ENCODE peak calls at places on chromosomes 11 and 22, in nine cellular contexts. J, X, U, C, T, M, P, Q and R are unnamed samples. For H3K4me1, the result is how much of the 10 kb centered on the place peaks cover.

GRCh38 chr11:79493555-79494171 is 52.8 kb upstream of the TENM4 start:
- DNase-seq in J (peak), X (peak), U (peak), C (peak), T (no peak), M (peak), P (peak), Q (peak), R (peak)

GRCh38 chr11:1238767-1239595 is 16.1 kb downstream of the MUC5B start:
- DNase-seq in J (no peak), X (no peak), U (no peak), C (no peak), T (no peak), M (no peak), P (no peak), Q (peak), R (peak)

GRCh38 chr11:14973621-14974020 is 1.5 kb upstream of the CALCA start:
- DNase-seq in J (no peak), X (no peak), U (no peak), C (no peak), T (no peak), M (no peak), P (no peak), Q (no peak), R (peak)

GRCh38 chr11:69362315-69362714 is 68.4 kb downstream of the MYEOV start:
- DNase-seq in J (no peak), X (no peak), U (no peak), C (no peak), T (peak), M (no peak), P (no peak), Q (peak), R (peak)

GRCh38 chr11:128905345-128906184 is 14.4 kb downstream of the KCNJ5 start:
- DNase-seq in J (peak), X (peak), U (no peak), C (no peak), T (peak), M (peak), P (no peak), Q (peak), R (peak)

GRCh38 chr11:4479676-4480075 is 2.8 kb upstream of the OR52K1 start:
- DNase-seq in J (no peak), X (peak), U (no peak), C (no peak), T (no peak), M (no peak), P (no peak), Q (no peak), R (no peak)

GRCh38 chr11:129302386-129303101 is 73.1 kb upstream of the BARX2 start:
- DNase-seq in J (no peak), X (no peak), U (no peak), C (no peak), T (no peak), M (no peak), P (no peak), Q (no peak), R (no peak)

GRCh38 chr11:36098976-36099375 is 155.1 kb downstream of the LDLRAD3 start:
- DNase-seq in J (no peak), X (no peak), U (no peak), C (no peak), T (no peak), M (no peak), P (no peak), Q (no peak), R (no peak)

GRCh38 chr11:71420455-71421241 is 27.5 kb downstream of the DHCR7 start:
- DNase-seq in J (peak), X (peak), U (no peak), C (no peak), T (no peak), M (peak), P (peak), Q (peak), R (peak)

GRCh38 chr11:57883630-57884029 is 122.0 kb downstream of the CTNND1 start:
- DNase-seq in J (no peak), X (no peak), U (no peak), C (no peak), T (no peak), M (no peak), P (no peak), Q (no peak), R (no peak)

GRCh38 chr11:90133560-90134145 is 810 bp upstream of the NAALAD2 start:
- DNase-seq in J (no peak), X (no peak), U (no peak), C (no peak), T (no peak), M (no peak), P (no peak), Q (no peak), R (no peak)

DNA sequence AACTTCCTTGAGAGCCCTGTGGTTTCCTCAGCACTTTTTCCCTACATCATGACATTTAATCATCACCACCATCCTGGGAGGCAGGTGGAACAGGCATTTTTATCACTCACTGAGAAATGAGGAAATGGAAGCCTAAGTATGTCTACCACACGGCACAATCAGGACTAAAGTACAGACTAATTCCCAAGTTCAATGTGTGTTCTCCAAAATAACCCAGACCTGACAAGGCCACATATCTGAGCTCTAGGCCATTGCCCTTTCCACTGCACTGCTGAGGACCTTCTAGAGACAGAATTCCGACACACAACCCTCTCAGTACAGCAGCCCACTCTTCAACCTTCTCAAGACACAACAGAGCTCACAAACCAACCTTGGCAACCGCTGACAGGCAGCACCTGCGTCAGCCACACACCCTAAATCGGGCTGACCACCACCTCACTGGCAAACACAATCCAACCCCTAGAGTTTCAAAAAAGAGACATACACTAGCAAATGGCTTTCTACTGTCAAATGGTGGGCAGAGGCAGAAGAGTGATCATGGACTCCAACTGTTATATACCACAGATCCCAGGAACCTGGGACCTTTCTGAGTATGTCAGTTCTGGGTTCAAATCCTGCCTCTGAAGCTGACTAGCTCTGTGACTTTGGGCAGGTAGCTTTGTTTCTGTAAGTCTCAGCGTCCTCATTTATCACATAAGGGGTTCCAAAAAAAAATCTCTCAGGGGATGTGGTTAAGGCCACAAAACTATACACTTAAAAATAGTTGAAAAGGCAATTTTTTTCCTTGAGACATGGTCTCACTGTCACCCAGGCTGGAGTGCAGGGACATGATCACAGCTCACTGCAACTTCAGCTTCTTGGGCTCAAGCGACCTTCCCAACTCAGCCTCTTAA is 16.3 kb downstream of the SMCO4 start:
- DNase-seq in J (no peak), X (no peak), U (no peak), C (no peak), T (no peak), M (no peak), P (no peak), Q (no peak), R (peak)
- H3K4me1 ChIP-seq in J (under half), X (under half), U (under half), C (half or more), T (under half), M (half or more), P (under half), Q (under half), R (under half)

GRCh38 chr11:73149105-73149504 is 7.0 kb upstream of the FCHSD2 start:
- DNase-seq in J (no peak), X (no peak), U (no peak), C (peak), T (no peak), M (no peak), P (no peak), Q (no peak), R (no peak)
- H3K4me3 ChIP-seq in J (no peak), X (no peak), U (no peak), C (no peak), T (no peak), M (no peak), P (no peak), Q (no peak), R (no peak)

DNA sequence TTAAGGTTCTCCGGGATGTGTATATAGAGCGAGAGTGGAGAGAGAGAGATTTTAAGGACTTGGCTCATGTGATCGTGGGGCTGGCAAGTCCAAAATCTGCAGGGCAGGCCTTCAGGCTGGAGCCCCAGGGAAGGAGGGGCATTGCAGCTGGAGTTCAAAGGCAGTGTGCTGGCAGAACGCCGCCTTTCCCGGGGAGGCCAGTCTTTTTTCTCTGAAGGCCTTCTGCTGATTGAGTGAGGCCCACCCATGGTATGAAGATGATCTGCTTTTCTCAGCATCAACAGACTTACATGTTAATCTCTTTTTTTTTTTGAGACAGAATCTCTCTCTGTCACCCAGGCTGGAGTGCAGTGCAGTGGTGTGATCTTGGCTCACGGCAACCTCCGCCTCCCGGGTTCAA is 25.4 kb downstream of the FBLN1 start:
- DNase-seq in J (no peak), X (no peak), U (no peak), C (no peak), T (no peak), M (no peak), P (no peak), Q (no peak), R (no peak)
- H3K4me1 ChIP-seq in J (under half), X (under half), U (under half), C (under half), T (under half), M (under half), P (under half), Q (under half), R (under half)

GRCh38 chr11:62645660-62645933 is 816 bp downstream of the GANAB start:
- DNase-seq in J (peak), X (no peak), U (no peak), C (no peak), T (no peak), M (no peak), P (no peak), Q (no peak), R (no peak)

GRCh38 chr11:62647609-62648005 is 1.2 kb upstream of the GANAB start:
- DNase-seq in J (peak), X (no peak), U (no peak), C (no peak), T (no peak), M (no peak), P (no peak), Q (no peak), R (no peak)

GRCh38 chr11:62645934-62646824 is at the start of gene GANAB:
- DNase-seq in J (peak), X (peak), U (peak), C (peak), T (peak), M (peak), P (peak), Q (peak), R (peak)

GRCh38 chr11:62648185-62648966 is 2.0 kb upstream of the GANAB start:
- DNase-seq in J (peak), X (no peak), U (no peak), C (no peak), T (no peak), M (no peak), P (no peak), Q (no peak), R (peak)

GRCh38 chr11:62646825-62647608 is 604 bp upstream of the GANAB start:
- DNase-seq in J (peak), X (no peak), U (no peak), C (no peak), T (no peak), M (no peak), P (no peak), Q (no peak), R (no peak)
- H3K4me3 ChIP-seq in J (peak), X (no peak), U (no peak), C (no peak), T (peak), M (no peak), P (peak), Q (no peak), R (no peak)

GRCh38 chr22:49827853-49828598 is at the start of gene BRD1:
- DNase-seq in J (peak), X (peak), U (peak), C (peak), T (peak), M (no peak), P (peak), Q (peak), R (peak)

GRCh38 chr22:49825944-49826602 is 1.6 kb downstream of the BRD1 start:
- DNase-seq in J (peak), X (peak), U (no peak), C (no peak), T (peak), M (no peak), P (peak), Q (peak), R (peak)

GRCh38 chr22:49828599-49828965 is 909 bp upstream of the BRD1 start:
- DNase-seq in J (no peak), X (no peak), U (no peak), C (no peak), T (no peak), M (no peak), P (no peak), Q (no peak), R (no peak)

GRCh38 chr22:49826603-49827306 is 918 bp downstream of the BRD1 start:
- DNase-seq in J (peak), X (peak), U (peak), C (peak), T (peak), M (no peak), P (peak), Q (peak), R (peak)

DNA sequence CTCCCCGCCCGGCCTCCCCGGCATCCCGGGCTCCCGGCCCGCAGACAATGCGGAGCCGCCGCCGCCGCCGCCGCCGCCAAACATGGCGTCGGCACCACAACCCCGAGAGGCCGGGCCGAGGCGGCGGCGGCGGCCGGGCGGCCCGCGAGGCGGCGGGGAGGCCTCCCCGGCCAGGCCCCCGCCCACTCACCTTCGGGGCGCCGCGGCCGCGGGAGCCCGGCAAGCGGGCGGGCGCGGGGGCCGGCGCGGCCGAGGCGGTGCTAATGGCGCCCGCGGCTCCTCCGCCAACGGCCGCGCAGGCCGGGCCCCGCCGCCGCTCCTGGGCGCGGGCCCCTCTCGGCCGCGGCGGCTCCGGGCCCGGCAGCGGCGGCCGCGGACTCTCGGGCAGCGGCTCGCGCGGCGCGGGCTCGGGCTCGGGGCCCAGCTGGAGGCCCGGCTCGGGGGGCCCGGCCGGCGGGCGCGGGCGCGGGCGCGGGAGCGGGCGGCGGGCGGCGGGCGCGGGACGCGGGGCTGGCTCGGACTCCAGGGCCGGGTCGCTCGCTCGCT is 293 bp downstream of the BRD1 start:
- DNase-seq in J (no peak), X (no peak), U (no peak), C (no peak), T (no peak), M (no peak), P (peak), Q (no peak), R (no peak)
- H3K4me1 ChIP-seq in J (under half), X (under half), U (under half), C (under half), T (under half), M (under half), P (under half), Q (under half), R (under half)

DNA sequence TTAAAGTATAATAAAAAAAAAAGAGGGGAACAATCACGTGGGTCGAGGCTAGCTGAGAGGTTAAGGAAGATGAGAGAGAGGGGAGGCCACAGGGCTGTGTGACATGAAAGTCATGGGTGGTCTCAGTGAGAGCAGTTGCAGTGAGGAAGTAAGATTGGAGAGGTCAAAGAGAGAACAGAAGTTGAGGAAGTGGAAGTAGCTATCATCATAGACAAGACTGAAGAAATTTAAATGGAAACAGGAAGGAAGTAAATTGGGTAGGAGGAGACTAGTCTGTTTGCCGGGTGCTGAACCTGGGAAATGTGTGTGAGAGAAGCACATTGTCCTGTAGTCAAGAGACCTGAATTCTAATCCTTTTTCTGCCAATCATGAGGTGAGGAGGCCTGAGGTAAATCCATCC is 79.9 kb upstream of the CD44 start:
- DNase-seq in J (no peak), X (no peak), U (no peak), C (no peak), T (no peak), M (no peak), P (peak), Q (no peak), R (no peak)
- H3K4me3 ChIP-seq in J (no peak), X (no peak), U (no peak), C (no peak), T (no peak), M (no peak), P (peak), Q (no peak), R (no peak)

GRCh38 chr22:22771696-22772377 is 115.8 kb upstream of the IGLL5 start:
- DNase-seq in J (no peak), X (no peak), U (no peak), C (no peak), T (no peak), M (no peak), P (no peak), Q (no peak), R (no peak)
- H3K4me1 ChIP-seq in J (under half), X (under half), U (under half), C (under half), T (under half), M (under half), P (under half), Q (under half), R (under half)

DNA sequence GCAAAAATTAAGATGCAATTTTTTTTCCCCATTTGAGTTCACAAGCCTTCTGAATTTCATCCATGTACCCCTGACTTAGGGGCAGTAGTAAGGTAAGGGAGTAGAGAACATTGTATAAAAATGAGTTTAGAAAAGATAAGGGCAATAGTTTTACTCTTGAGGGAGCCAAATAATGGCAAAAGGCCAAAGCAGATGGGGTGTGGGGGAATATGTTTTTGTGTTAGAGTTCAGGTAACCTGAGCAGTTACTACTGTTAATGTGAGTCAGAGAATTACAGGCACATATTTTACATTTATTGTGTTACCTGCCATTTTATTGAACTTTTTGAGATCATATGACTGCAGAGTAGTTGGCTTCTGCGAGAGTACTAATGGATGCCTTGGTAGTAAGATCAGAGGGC is 3.1 kb downstream of the EED start:
- DNase-seq in J (no peak), X (peak), U (no peak), C (no peak), T (no peak), M (no peak), P (peak), Q (no peak), R (no peak)
- H3K4me3 ChIP-seq in J (no peak), X (no peak), U (no peak), C (no peak), T (no peak), M (no peak), P (peak), Q (no peak), R (no peak)